ENCODE peak calls at places on chromosomes 7 and 10, in ten cellular contexts. F is fibroblast of lung; M is skeletal muscle cell; B is naive thymus-derived CD8-positive, alpha-beta T cell; L is GM23248; Z is activated T-cell treated with anti-CD3 and anti-CD28 coated beads for 24 hours; O is stimulated activated naive CD8-positive, alpha-beta T cell treated with anti-CD3 and anti-CD28 coated beads, Interleukin-15, Interleukin-2, amounts not matched to agents 100 U/mL and 50 U/mL, for 24 hours; Y is cardiac muscle cell; N is left ventricle myocardium superior; U is WERI-Rb-1. T is an unnamed sample.

GRCh38 chr7:118152149-118152548 is 31.8 kb upstream of the LSM8 start:
- DNase-seq in L (peak), U (no peak), Z (no peak), O (no peak), F (peak), B (no peak), Y (no peak), N (no peak), M (no peak), T (no peak)

GRCh38 chr10:99331207-99331803 is 2.1 kb downstream of the CNNM1 start:
- DNase-seq in N (no peak), L (peak), B (no peak), Y (peak), O (no peak), U (peak), Z (no peak), M (no peak), F (no peak), T (no peak)

GRCh38 chr10:91511549-91512330 is 101.6 kb downstream of the HECTD2 start:
- DNase-seq in O (no peak), F (peak), B (no peak), L (peak), Z (no peak), N (no peak), Y (no peak), M (peak), U (no peak), T (no peak)

GRCh38 chr10:36007369-36007768 is 365.3 kb upstream of the FZD8 start:
- DNase-seq in Y (no peak), L (no peak), B (no peak), M (no peak), N (no peak), U (no peak), F (no peak), Z (no peak), O (no peak), T (no peak)

GRCh38 chr10:88227342-88228018 is 355.6 kb downstream of the RNLS start:
- DNase-seq in B (no peak), F (peak), O (no peak), U (no peak), N (peak), Y (peak), Z (no peak), L (no peak), M (peak), T (peak)

GRCh38 chr7:15916666-15917388 is 230.3 kb upstream of the MEOX2 start:
- DNase-seq in B (no peak), F (peak), M (no peak), U (no peak), L (peak), Y (no peak), O (no peak), N (no peak), Z (no peak), T (no peak)

GRCh38 chr10:43204394-43204942 is 62.4 kb downstream of the RASGEF1A start:
- DNase-seq in L (no peak), Y (no peak), F (no peak), N (no peak), U (no peak), O (no peak), Z (no peak), B (no peak), M (no peak), T (no peak)

GRCh38 chr10:102229810-102230263 is 3.7 kb downstream of the ELOVL3 start:
- DNase-seq in M (no peak), U (peak), B (peak), F (peak), L (peak), O (peak), Y (peak), N (peak), Z (peak), T (peak)

GRCh38 chr7:71308105-71308504 is 176.2 kb downstream of the GALNT17 start:
- DNase-seq in B (no peak), M (peak), L (no peak), O (no peak), N (peak), F (peak), Z (no peak), Y (no peak), U (no peak), T (no peak)

GRCh38 chr10:113463777-113464176 is 89.1 kb upstream of the HABP2 start:
- DNase-seq in U (no peak), M (no peak), Y (no peak), O (no peak), L (peak), Z (no peak), N (no peak), B (no peak), F (peak), T (peak)

GRCh38 chr7:13908667-13909382 is 80.6 kb downstream of the ETV1 start:
- DNase-seq in F (no peak), L (peak), Y (no peak), N (no peak), U (no peak), O (no peak), M (no peak), B (peak), Z (no peak), T (no peak)

GRCh38 chr10:103845983-103846382 is 9.4 kb downstream of the SH3PXD2A start:
- DNase-seq in Y (no peak), M (no peak), N (peak), L (no peak), Z (no peak), B (peak), U (no peak), O (peak), F (no peak), T (no peak)

GRCh38 chr10:22491480-22491879 is 146.2 kb downstream of the SPAG6 start:
- DNase-seq in N (peak), F (no peak), M (no peak), B (no peak), U (no peak), L (no peak), O (no peak), Z (no peak), Y (no peak), T (no peak)

GRCh38 chr10:49008056-49008455 is 68.4 kb upstream of the LRRC18 start:
- DNase-seq in F (no peak), U (no peak), M (no peak), Y (no peak), Z (no peak), N (peak), B (no peak), L (no peak), O (no peak), T (no peak)

GRCh38 chr10:112872728-112873127 is 77.3 kb upstream of the TCF7L2 start:
- DNase-seq in U (peak), M (no peak), N (no peak), Y (no peak), Z (no peak), F (no peak), O (no peak), L (no peak), B (no peak), T (no peak)

GRCh38 chr7:134836447-134836846 is 57.0 kb downstream of the CALD1 start:
- DNase-seq in N (no peak), Z (no peak), U (no peak), L (no peak), F (peak), O (no peak), B (no peak), Y (no peak), M (peak), T (no peak)

GRCh38 chr7:99324559-99324958 is 1.1 kb upstream of the ARPC1A start:
- DNase-seq in N (no peak), L (no peak), U (no peak), O (no peak), Z (no peak), M (no peak), B (no peak), Y (no peak), F (no peak), T (no peak)

GRCh38 chr10:122152544-122152943 is 118.6 kb upstream of the BTBD16 start:
- DNase-seq in O (no peak), F (peak), Z (no peak), B (no peak), Y (no peak), U (no peak), N (peak), M (peak), L (peak), T (no peak)

GRCh38 chr10:117610321-117610720 is 67.8 kb downstream of the EMX2 start:
- DNase-seq in U (no peak), M (no peak), L (no peak), O (no peak), Z (no peak), N (no peak), F (no peak), Y (no peak), B (no peak), T (no peak)

GRCh38 chr7:102843850-102844249 is 69.0 kb upstream of the LRRC17 start:
- DNase-seq in U (no peak), L (no peak), O (no peak), Y (no peak), B (no peak), F (no peak), Z (no peak), M (no peak), N (no peak), T (no peak)

GRCh38 chr7:1331576-1332467 is 99.2 kb downstream of the UNCX start:
- DNase-seq in L (no peak), M (no peak), Z (no peak), O (no peak), F (no peak), U (peak), N (no peak), Y (no peak), B (no peak), T (no peak)

GRCh38 chr7:44729949-44730590 is 18.6 kb upstream of the ZMIZ2 start:
- DNase-seq in M (no peak), Y (no peak), Z (no peak), O (no peak), U (no peak), L (no peak), N (no peak), B (no peak), F (no peak), T (no peak)

GRCh38 chr10:92699518-92700272 is 9.9 kb downstream of the HHEX start:
- DNase-seq in U (no peak), Y (peak), M (no peak), N (peak), L (peak), F (peak), B (peak), O (peak), Z (no peak), T (peak)

GRCh38 chr7:11730725-11731124 is 101.3 kb downstream of the THSD7A start:
- DNase-seq in N (no peak), M (no peak), F (no peak), B (no peak), U (no peak), Z (no peak), L (no peak), Y (no peak), O (no peak), T (no peak)

GRCh38 chr7:24700446-24701044 is 56.7 kb downstream of the GSDME start:
- DNase-seq in L (no peak), U (peak), M (no peak), O (no peak), Z (no peak), N (no peak), Y (no peak), B (no peak), F (peak), T (no peak)

GRCh38 chr10:71613303-71613777 is 106.2 kb downstream of the C10orf105 start:
- DNase-seq in L (peak), Y (no peak), F (no peak), U (no peak), Z (no peak), B (no peak), O (no peak), N (no peak), M (no peak), T (no peak)

GRCh38 chr7:91348686-91349085 is 84.5 kb downstream of the FZD1 start:
- DNase-seq in Z (no peak), L (peak), Y (peak), O (no peak), N (no peak), F (peak), B (no peak), M (peak), U (no peak), T (no peak)

GRCh38 chr7:158101821-158102450 is 485.7 kb downstream of the PTPRN2 start:
- DNase-seq in O (no peak), M (no peak), F (no peak), Z (no peak), N (no peak), B (no peak), U (no peak), Y (no peak), L (no peak), T (no peak)

GRCh38 chr7:142459557-142459963 is 201.7 kb upstream of the PRSS58 start:
- DNase-seq in Y (peak), M (peak), O (no peak), L (peak), N (no peak), B (peak), U (peak), F (peak), Z (no peak), T (peak)

GRCh38 chr10:30645340-30645827 is 15.8 kb upstream of the LYZL2 start:
- DNase-seq in Z (no peak), B (no peak), Y (peak), O (no peak), N (peak), F (peak), U (peak), L (peak), M (peak), T (peak)

GRCh38 chr7:74236284-74236683 is 17.9 kb downstream of the RFC2 start:
- DNase-seq in B (no peak), N (no peak), L (no peak), F (no peak), U (no peak), Z (no peak), Y (no peak), O (no peak), M (no peak), T (no peak)

GRCh38 chr10:69641261-69641980 is 11.4 kb downstream of the FAM241B start:
- DNase-seq in Z (no peak), M (no peak), N (no peak), U (no peak), B (no peak), Y (no peak), O (no peak), F (no peak), L (peak), T (no peak)

GRCh38 chr10:70337201-70337651 is 45.2 kb downstream of the LRRC20 start:
- DNase-seq in O (no peak), Z (no peak), U (no peak), L (peak), M (no peak), Y (no peak), N (no peak), B (no peak), F (peak), T (peak)

GRCh38 chr10:75619636-75620035 is 188.2 kb downstream of the LRMDA start:
- DNase-seq in O (no peak), U (no peak), F (no peak), Y (no peak), Z (no peak), B (no peak), L (no peak), M (no peak), N (no peak), T (no peak)

GRCh38 chr7:12239821-12240220 is 28.7 kb downstream of the TMEM106B start:
- DNase-seq in Z (no peak), N (no peak), O (no peak), L (no peak), B (no peak), U (no peak), F (no peak), Y (no peak), M (no peak), T (no peak)

GRCh38 chr10:86684305-86684704 is 16.0 kb downstream of the LDB3 start:
- DNase-seq in O (no peak), Z (no peak), U (peak), L (peak), N (peak), F (peak), M (no peak), Y (peak), B (no peak), T (peak)